ENCODE peak calls at places on chromosomes 1 and 21, in eight cellular contexts. T is left ventricle myocardium inferior; F is nucleus accumbens; X is fibroblast of mammary gland; A is HT1080; P is NCI-H774; M is stimulated activated CD8-positive, alpha-beta memory T cell treated with anti-CD3 and anti-CD28 coated beads, Interleukin-4, amount 100 ng/mL, for 4 hours; N is stimulated activated CD4-positive, alpha-beta T cell treated with anti-CD3 and anti-CD28 coated beads, TNF-alpha, amount 100 ng/mL, for 4 hours. J is an unnamed sample.

GRCh38 chr1:22952694-22953391 is 19.8 kb downstream of the LACTBL1 start:
- DNase-seq in N (no peak), P (no peak), M (no peak), X (no peak), F (no peak), A (no peak), T (no peak), J (no peak)

GRCh38 chr1:158248122-158248521 is 6.1 kb upstream of the CD1A start:
- DNase-seq in T (no peak), N (peak), M (no peak), P (no peak), F (no peak), X (no peak), A (peak), J (no peak)

GRCh38 chr1:187641463-187641862 is 812.7 kb downstream of the PLA2G4A start:
- DNase-seq in A (no peak), X (no peak), T (no peak), F (no peak), M (no peak), P (no peak), N (no peak), J (no peak)

GRCh38 chr1:81827942-81828341 is 27.2 kb downstream of the ADGRL2 start:
- DNase-seq in P (no peak), A (no peak), M (no peak), X (no peak), F (no peak), T (no peak), N (no peak), J (no peak)

GRCh38 chr1:168613689-168614655 is 37.6 kb downstream of the XCL1 start:
- DNase-seq in A (no peak), T (peak), M (no peak), P (no peak), N (no peak), X (peak), F (no peak), J (no peak)

GRCh38 chr1:227900571-227901051 is 47.1 kb downstream of the WNT9A start:
- DNase-seq in A (no peak), X (no peak), F (no peak), M (no peak), P (no peak), T (peak), N (no peak), J (no peak)

GRCh38 chr1:26598890-26599289 is 69.3 kb downstream of the RPS6KA1 start:
- DNase-seq in A (no peak), T (no peak), P (no peak), M (no peak), X (no peak), F (no peak), N (no peak), J (no peak)

GRCh38 chr1:14605945-14606344 is 7.5 kb downstream of the KAZN start:
- DNase-seq in T (no peak), A (no peak), M (no peak), N (no peak), P (no peak), X (no peak), F (no peak), J (no peak)

GRCh38 chr1:25621876-25622275 is 5.3 kb downstream of the MAN1C1 start:
- DNase-seq in P (no peak), F (no peak), N (no peak), A (no peak), X (no peak), M (no peak), T (no peak), J (no peak)

GRCh38 chr21:39037807-39038405 is 145.3 kb downstream of the PSMG1 start:
- DNase-seq in X (peak), P (no peak), N (no peak), A (peak), T (no peak), M (no peak), F (no peak), J (no peak)

GRCh38 chr1:223725578-223725977 is 13.2 kb downstream of the CAPN2 start:
- DNase-seq in F (no peak), X (no peak), A (no peak), T (no peak), P (no peak), N (no peak), M (no peak), J (no peak)

GRCh38 chr1:90512441-90512840 is 204.7 kb downstream of the BARHL2 start:
- DNase-seq in F (no peak), A (no peak), N (no peak), T (no peak), M (no peak), X (no peak), P (no peak), J (no peak)

GRCh38 chr1:84247425-84248220 is 53.9 kb upstream of the SAMD13 start:
- DNase-seq in F (no peak), T (no peak), N (no peak), M (no peak), A (peak), X (peak), P (no peak), J (no peak)